ENCODE peak calls at places on chromosomes 7 and 10, in nine cellular contexts. L is adrenal gland, B is astrocyte, H is astrocyte of the cerebellum, X is tibial artery, K is HFFc6, C is fibroblast of the aortic adventitia, Z is astrocyte of the spinal cord, Q is AG09309. S is an unnamed sample.

GRCh38 chr7:129644634-129645230 is 33.2 kb downstream of the NRF1 start:
- DNase-seq in L (no peak), H (peak; percentile 62), Q (no peak), X (no peak), K (peak; percentile 65), B (peak; percentile 36), C (peak; percentile 84), Z (peak; percentile 64), S (no peak)

GRCh38 chr7:131040467-131040932 is 287.2 kb upstream of the MKLN1 start:
- DNase-seq in K (peak; percentile 63), B (peak; percentile 38), L (peak; percentile 74), C (peak; percentile 84), X (peak; percentile 63), H (peak; percentile 63), Z (peak; percentile 72), Q (no peak), S (peak; percentile 79)

GRCh38 chr10:110323503-110323902 is 18.8 kb upstream of the SMNDC1 start:
- DNase-seq in L (no peak), X (no peak), Q (peak; percentile 76), C (peak; percentile 77), K (peak; percentile 95), B (peak; percentile 92), Z (peak; percentile 84), H (no peak), S (no peak)

GRCh38 chr10:87896216-87896615 is 32.8 kb downstream of the PTEN start:
- DNase-seq in X (no peak), K (no peak), L (no peak), H (no peak), C (no peak), Q (no peak), B (no peak), Z (no peak), S (no peak)

GRCh38 chr7:94654764-94655561 is 970 bp downstream of the SGCE start:
- DNase-seq in L (peak; percentile 52), X (no peak), B (peak; percentile 65), Q (no peak), C (peak; percentile 68), H (peak; percentile 80), Z (peak; percentile 78), K (peak; percentile 23), S (peak; percentile 59)

GRCh38 chr7:111025013-111025412 is 65.9 kb upstream of the LRRN3 start:
- DNase-seq in Z (no peak), B (no peak), Q (no peak), C (no peak), L (no peak), H (no peak), X (no peak), K (no peak), S (no peak)

GRCh38 chr10:112429147-112429546 is 17.6 kb downstream of the ZDHHC6 start:
- DNase-seq in C (no peak), Q (no peak), H (no peak), L (no peak), K (no peak), B (no peak), Z (no peak), X (no peak), S (no peak)

GRCh38 chr10:124917939-124918830 is 23.7 kb upstream of the ZRANB1 start:
- DNase-seq in X (no peak), B (peak; percentile 82), C (peak; percentile 87), L (no peak), Z (peak; percentile 68), H (peak; percentile 77), K (peak; percentile 47), Q (peak; percentile 38), S (peak; percentile 37)

GRCh38 chr7:151814400-151814914 is 62.5 kb downstream of the PRKAG2 start:
- DNase-seq in L (no peak), C (no peak), X (no peak), Z (no peak), B (peak; percentile 26), K (no peak), Q (no peak), H (no peak), S (no peak)

GRCh38 chr7:50837965-50838364 is 55.3 kb upstream of the GRB10 start:
- DNase-seq in K (peak; percentile 6), Z (peak; percentile 92), X (no peak), B (peak; percentile 91), H (peak; percentile 75), Q (peak; percentile 35), C (peak; percentile 73), L (no peak), S (no peak)

GRCh38 chr7:139034336-139034735 is 1.5 kb downstream of the ZC3HAV1L start:
- DNase-seq in Z (no peak), H (no peak), L (no peak), C (no peak), B (no peak), K (peak; percentile 17), Q (no peak), X (no peak), S (no peak)

GRCh38 chr10:5618042-5618441 is 48.4 kb downstream of the ASB13 start:
- DNase-seq in K (no peak), X (no peak), L (no peak), Q (no peak), B (no peak), Z (no peak), C (no peak), H (no peak), S (no peak)

GRCh38 chr10:132280646-132281074 is 27.1 kb downstream of the STK32C start:
- DNase-seq in Q (no peak), K (no peak), B (no peak), X (no peak), H (no peak), Z (no peak), C (no peak), L (no peak), S (no peak)

GRCh38 chr7:130360518-130360917 is 15.9 kb downstream of the CPA5 start:
- DNase-seq in X (no peak), K (no peak), Z (no peak), H (no peak), Q (no peak), B (no peak), C (no peak), L (no peak), S (no peak)

GRCh38 chr10:110408203-110408871 is 89.4 kb upstream of the DUSP5 start:
- DNase-seq in K (peak; percentile 66), C (no peak), Z (no peak), Q (no peak), H (no peak), L (no peak), X (no peak), B (no peak), S (no peak)

GRCh38 chr10:6083523-6084475 is 5.0 kb upstream of the RBM17 start:
- DNase-seq in K (no peak), H (no peak), L (no peak), Z (no peak), B (peak; percentile 62), C (peak; percentile 56), Q (no peak), X (no peak), S (no peak)

DNA sequence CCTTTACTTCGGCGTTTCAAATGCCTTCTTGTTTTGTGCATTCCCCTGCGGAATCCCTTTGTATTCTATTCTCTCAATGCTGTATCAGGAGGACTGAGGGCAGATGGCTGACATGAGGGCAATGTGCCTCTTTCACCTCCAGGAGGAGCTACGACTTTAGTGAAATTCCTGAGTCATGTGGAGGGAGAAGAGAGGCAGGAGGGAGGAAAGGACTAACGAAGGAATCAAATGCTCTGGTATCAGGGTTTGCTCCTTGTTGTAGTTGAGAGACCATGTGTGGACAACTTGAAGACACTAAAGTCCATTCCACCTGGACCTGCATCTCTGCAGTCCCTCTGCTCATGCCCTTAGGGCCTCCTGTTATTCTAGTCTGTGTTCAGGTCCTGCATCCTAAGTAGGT is 40.2 kb upstream of the PRSS58 start:
- DNase-seq in Z (no peak), B (no peak), L (no peak), H (no peak), X (no peak), K (no peak), Q (no peak), C (no peak), S (no peak)
- TF ChIP-seq CTCF in Z (peak; percentile 17), B (peak; percentile 14), L (no peak), H (peak; percentile 20), X (no peak), K (peak; percentile 49), Q (peak; percentile 25), C (peak; percentile 15), S (no peak)

GRCh38 chr10:99709480-99710229 is 22.3 kb downstream of the COX15 start:
- DNase-seq in B (peak; percentile 40), K (peak; percentile 87), Q (peak; percentile 59), L (peak; percentile 19), C (peak; percentile 69), Z (peak; percentile 20), X (no peak), H (no peak), S (no peak)
- TF ChIP-seq CTCF in B (no peak), K (peak; percentile 61), Q (peak; percentile 12), L (no peak), C (peak; percentile 18), Z (no peak), X (no peak), H (no peak), S (no peak)

GRCh38 chr7:24898691-24899090 is 81.3 kb downstream of the OSBPL3 start:
- DNase-seq in L (no peak), K (peak; percentile 53), Q (no peak), B (peak; percentile 78), C (no peak), X (no peak), Z (peak; percentile 59), H (no peak), S (no peak)

GRCh38 chr7:24889611-24890010 is 90.4 kb downstream of the OSBPL3 start:
- DNase-seq in K (no peak), X (no peak), C (no peak), Q (no peak), L (no peak), Z (no peak), B (no peak), H (no peak), S (no peak)

GRCh38 chr7:24891173-24891787 is 88.7 kb downstream of the OSBPL3 start:
- DNase-seq in H (no peak), K (no peak), C (no peak), B (peak; percentile 52), Z (no peak), X (no peak), L (no peak), Q (no peak), S (no peak)

GRCh38 chr7:24896031-24896433 is 83.9 kb downstream of the OSBPL3 start:
- DNase-seq in B (no peak), X (no peak), L (no peak), C (no peak), Q (no peak), Z (no peak), K (no peak), H (no peak), S (no peak)

DNA sequence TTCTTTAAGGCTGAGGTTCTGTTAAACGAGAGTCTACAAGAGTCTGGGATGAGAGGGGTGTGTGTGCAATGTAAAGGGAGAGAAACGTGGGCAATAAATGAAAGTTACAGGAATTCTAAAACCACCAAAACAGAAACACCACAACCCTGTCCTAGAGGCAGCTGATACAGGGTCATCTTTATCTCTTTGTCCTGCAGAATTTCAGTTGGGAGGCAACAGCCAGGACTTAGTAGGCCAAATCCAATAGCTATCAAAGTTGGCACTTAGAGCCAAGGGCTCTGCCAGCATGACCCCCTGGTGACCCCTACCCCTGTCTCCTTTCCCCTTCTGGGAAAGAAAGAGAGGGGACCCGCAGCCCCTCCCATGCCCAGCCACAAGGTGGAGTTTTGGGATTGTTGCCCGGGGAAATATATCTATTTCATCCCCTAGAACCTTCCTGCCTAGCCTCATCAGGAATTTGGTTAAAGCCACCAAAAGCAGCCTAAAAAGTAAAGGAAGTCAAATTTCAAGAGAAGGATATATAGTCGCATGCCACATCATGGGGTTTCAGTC is 85.2 kb downstream of the OSBPL3 start:
- DNase-seq in H (no peak), C (peak; percentile 25), K (no peak), Z (no peak), X (no peak), Q (no peak), B (no peak), L (no peak), S (no peak)
- TF ChIP-seq CTCF in H (peak; percentile 45), C (peak; percentile 64), K (peak; percentile 72), Z (peak; percentile 57), X (peak; percentile 15), Q (peak; percentile 44), B (peak; percentile 21), L (no peak), S (no peak)

GRCh38 chr10:46229144-46229563 is 57.6 kb upstream of the ANTXRL start:
- DNase-seq in K (no peak), B (no peak), L (no peak), X (no peak), C (peak; percentile 4), Q (no peak), Z (no peak), H (no peak), S (peak; percentile 28)
- TF ChIP-seq CTCF in K (peak; percentile 82), B (peak; percentile 62), L (peak; percentile 36), X (peak; percentile 32), C (peak; percentile 75), Q (peak; percentile 73), Z (peak; percentile 77), H (peak; percentile 67), S (peak; percentile 36)

S was measured in testis.